ENCODE peak calls at places on chromosomes 11 and 22, in nine cellular contexts. One of them, this sample, is unnamed.

GRCh38 chr11:27292642-27293020 is 70.4 kb downstream of the CCDC34 start:
- DNase-seq in hippocampal formation: no peak
- DNase-seq in iris pigment epithelial cell: no peak
- DNase-seq in stimulated activated CD4-positive, alpha-beta T cell treated with anti-CD3 and anti-CD28 coated beads, TNF-alpha, amount 100 ng/mL, for 24 hours: no peak
- DNase-seq in T follicular helper cell: no peak
- DNase-seq in activated CD4-positive, alpha-beta T cell treated with anti-CD3 and anti-CD28 coated beads for 24 hours: no peak
- DNase-seq in kidney: no peak
- DNase-seq in activated T-cell treated with anti-CD3 and anti-CD28 coated beads, Interleukin-2, amount 50 U/mL, for 72 hours: no peak
- DNase-seq in M059J: no peak
- DNase-seq in this sample: no peak

GRCh38 chr11:117796456-117797428 is at the start of gene DSCAML1:
- DNase-seq in hippocampal formation: peak; percentile 44
- DNase-seq in iris pigment epithelial cell: no peak
- DNase-seq in stimulated activated CD4-positive, alpha-beta T cell treated with anti-CD3 and anti-CD28 coated beads, TNF-alpha, amount 100 ng/mL, for 24 hours: peak; percentile 45
- DNase-seq in T follicular helper cell: peak; percentile 13
- DNase-seq in activated CD4-positive, alpha-beta T cell treated with anti-CD3 and anti-CD28 coated beads for 24 hours: no peak
- DNase-seq in kidney: peak; percentile 85
- DNase-seq in activated T-cell treated with anti-CD3 and anti-CD28 coated beads, Interleukin-2, amount 50 U/mL, for 72 hours: peak; percentile 59
- DNase-seq in M059J: no peak
- DNase-seq in this sample: peak; percentile 64

GRCh38 chr11:76654980-76655379 is 15.6 kb downstream of the LRRC32 start:
- DNase-seq in hippocampal formation: no peak
- DNase-seq in iris pigment epithelial cell: no peak
- DNase-seq in stimulated activated CD4-positive, alpha-beta T cell treated with anti-CD3 and anti-CD28 coated beads, TNF-alpha, amount 100 ng/mL, for 24 hours: no peak
- DNase-seq in T follicular helper cell: no peak
- DNase-seq in activated CD4-positive, alpha-beta T cell treated with anti-CD3 and anti-CD28 coated beads for 24 hours: no peak
- DNase-seq in kidney: no peak
- DNase-seq in activated T-cell treated with anti-CD3 and anti-CD28 coated beads, Interleukin-2, amount 50 U/mL, for 72 hours: no peak
- DNase-seq in M059J: no peak
- DNase-seq in this sample: no peak

GRCh38 chr22:45469573-45470383 is 32.9 kb upstream of the FBLN1 start:
- DNase-seq in hippocampal formation: no peak
- DNase-seq in iris pigment epithelial cell: peak; percentile 18
- DNase-seq in stimulated activated CD4-positive, alpha-beta T cell treated with anti-CD3 and anti-CD28 coated beads, TNF-alpha, amount 100 ng/mL, for 24 hours: no peak
- DNase-seq in T follicular helper cell: no peak
- DNase-seq in activated CD4-positive, alpha-beta T cell treated with anti-CD3 and anti-CD28 coated beads for 24 hours: no peak
- DNase-seq in kidney: peak; percentile 8
- DNase-seq in activated T-cell treated with anti-CD3 and anti-CD28 coated beads, Interleukin-2, amount 50 U/mL, for 72 hours: no peak
- DNase-seq in M059J: peak; percentile 32
- DNase-seq in this sample: peak; percentile 23

GRCh38 chr22:32337015-32337414 is 20.7 kb upstream of the RFPL3 start:
- DNase-seq in hippocampal formation: no peak
- DNase-seq in iris pigment epithelial cell: no peak
- DNase-seq in stimulated activated CD4-positive, alpha-beta T cell treated with anti-CD3 and anti-CD28 coated beads, TNF-alpha, amount 100 ng/mL, for 24 hours: no peak
- DNase-seq in T follicular helper cell: no peak
- DNase-seq in activated CD4-positive, alpha-beta T cell treated with anti-CD3 and anti-CD28 coated beads for 24 hours: no peak
- DNase-seq in kidney: no peak
- DNase-seq in activated T-cell treated with anti-CD3 and anti-CD28 coated beads, Interleukin-2, amount 50 U/mL, for 72 hours: no peak
- DNase-seq in M059J: no peak
- DNase-seq in this sample: no peak

GRCh38 chr11:11535611-11536010 is 86.2 kb downstream of the GALNT18 start:
- DNase-seq in hippocampal formation: no peak
- DNase-seq in iris pigment epithelial cell: no peak
- DNase-seq in stimulated activated CD4-positive, alpha-beta T cell treated with anti-CD3 and anti-CD28 coated beads, TNF-alpha, amount 100 ng/mL, for 24 hours: no peak
- DNase-seq in T follicular helper cell: no peak
- DNase-seq in activated CD4-positive, alpha-beta T cell treated with anti-CD3 and anti-CD28 coated beads for 24 hours: no peak
- DNase-seq in kidney: no peak
- DNase-seq in activated T-cell treated with anti-CD3 and anti-CD28 coated beads, Interleukin-2, amount 50 U/mL, for 72 hours: no peak
- DNase-seq in M059J: no peak
- DNase-seq in this sample: peak; percentile 59

GRCh38 chr11:44003736-44004451 is 43.9 kb upstream of the ACCSL start:
- DNase-seq in hippocampal formation: no peak
- DNase-seq in iris pigment epithelial cell: no peak
- DNase-seq in stimulated activated CD4-positive, alpha-beta T cell treated with anti-CD3 and anti-CD28 coated beads, TNF-alpha, amount 100 ng/mL, for 24 hours: no peak
- DNase-seq in T follicular helper cell: no peak
- DNase-seq in activated CD4-positive, alpha-beta T cell treated with anti-CD3 and anti-CD28 coated beads for 24 hours: no peak
- DNase-seq in kidney: no peak
- DNase-seq in activated T-cell treated with anti-CD3 and anti-CD28 coated beads, Interleukin-2, amount 50 U/mL, for 72 hours: no peak
- DNase-seq in M059J: no peak
- DNase-seq in this sample: no peak

GRCh38 chr22:41935015-41935908 is 8.7 kb upstream of the TNFRSF13C start:
- DNase-seq in hippocampal formation: no peak
- DNase-seq in iris pigment epithelial cell: no peak
- DNase-seq in stimulated activated CD4-positive, alpha-beta T cell treated with anti-CD3 and anti-CD28 coated beads, TNF-alpha, amount 100 ng/mL, for 24 hours: no peak
- DNase-seq in T follicular helper cell: no peak
- DNase-seq in activated CD4-positive, alpha-beta T cell treated with anti-CD3 and anti-CD28 coated beads for 24 hours: no peak
- DNase-seq in kidney: no peak
- DNase-seq in activated T-cell treated with anti-CD3 and anti-CD28 coated beads, Interleukin-2, amount 50 U/mL, for 72 hours: no peak
- DNase-seq in M059J: no peak
- DNase-seq in this sample: no peak

GRCh38 chr22:39994046-39994565 is 648 bp upstream of the FAM83F start:
- DNase-seq in hippocampal formation: no peak
- DNase-seq in iris pigment epithelial cell: no peak
- DNase-seq in stimulated activated CD4-positive, alpha-beta T cell treated with anti-CD3 and anti-CD28 coated beads, TNF-alpha, amount 100 ng/mL, for 24 hours: peak; percentile 42
- DNase-seq in T follicular helper cell: peak; percentile 51
- DNase-seq in activated CD4-positive, alpha-beta T cell treated with anti-CD3 and anti-CD28 coated beads for 24 hours: peak; percentile 30
- DNase-seq in kidney: peak; percentile 48
- DNase-seq in activated T-cell treated with anti-CD3 and anti-CD28 coated beads, Interleukin-2, amount 50 U/mL, for 72 hours: peak; percentile 57
- DNase-seq in M059J: no peak
- DNase-seq in this sample: no peak

GRCh38 chr11:330694-331314 is 10.1 kb upstream of the IFITM3 start:
- DNase-seq in hippocampal formation: no peak
- DNase-seq in iris pigment epithelial cell: no peak
- DNase-seq in stimulated activated CD4-positive, alpha-beta T cell treated with anti-CD3 and anti-CD28 coated beads, TNF-alpha, amount 100 ng/mL, for 24 hours: no peak
- DNase-seq in T follicular helper cell: no peak
- DNase-seq in activated CD4-positive, alpha-beta T cell treated with anti-CD3 and anti-CD28 coated beads for 24 hours: no peak
- DNase-seq in kidney: peak; percentile 71
- DNase-seq in activated T-cell treated with anti-CD3 and anti-CD28 coated beads, Interleukin-2, amount 50 U/mL, for 72 hours: peak; percentile 66
- DNase-seq in M059J: no peak
- DNase-seq in this sample: no peak

GRCh38 chr22:39973656-39974055 is 13.5 kb downstream of the TMA7B start:
- DNase-seq in hippocampal formation: no peak
- DNase-seq in iris pigment epithelial cell: no peak
- DNase-seq in stimulated activated CD4-positive, alpha-beta T cell treated with anti-CD3 and anti-CD28 coated beads, TNF-alpha, amount 100 ng/mL, for 24 hours: no peak
- DNase-seq in T follicular helper cell: no peak
- DNase-seq in activated CD4-positive, alpha-beta T cell treated with anti-CD3 and anti-CD28 coated beads for 24 hours: no peak
- DNase-seq in kidney: no peak
- DNase-seq in activated T-cell treated with anti-CD3 and anti-CD28 coated beads, Interleukin-2, amount 50 U/mL, for 72 hours: no peak
- DNase-seq in M059J: no peak
- DNase-seq in this sample: no peak

GRCh38 chr11:44374001-44374400 is 64.1 kb upstream of the ALX4 start:
- DNase-seq in hippocampal formation: no peak
- DNase-seq in iris pigment epithelial cell: no peak
- DNase-seq in stimulated activated CD4-positive, alpha-beta T cell treated with anti-CD3 and anti-CD28 coated beads, TNF-alpha, amount 100 ng/mL, for 24 hours: no peak
- DNase-seq in T follicular helper cell: no peak
- DNase-seq in activated CD4-positive, alpha-beta T cell treated with anti-CD3 and anti-CD28 coated beads for 24 hours: no peak
- DNase-seq in kidney: no peak
- DNase-seq in activated T-cell treated with anti-CD3 and anti-CD28 coated beads, Interleukin-2, amount 50 U/mL, for 72 hours: no peak
- DNase-seq in M059J: no peak
- DNase-seq in this sample: no peak

GRCh38 chr11:128804481-128804880 is 62.6 kb downstream of the KCNJ1 start:
- DNase-seq in hippocampal formation: no peak
- DNase-seq in iris pigment epithelial cell: no peak
- DNase-seq in stimulated activated CD4-positive, alpha-beta T cell treated with anti-CD3 and anti-CD28 coated beads, TNF-alpha, amount 100 ng/mL, for 24 hours: no peak
- DNase-seq in T follicular helper cell: no peak
- DNase-seq in activated CD4-positive, alpha-beta T cell treated with anti-CD3 and anti-CD28 coated beads for 24 hours: no peak
- DNase-seq in kidney: no peak
- DNase-seq in activated T-cell treated with anti-CD3 and anti-CD28 coated beads, Interleukin-2, amount 50 U/mL, for 72 hours: no peak
- DNase-seq in M059J: peak; percentile 34
- DNase-seq in this sample: no peak

GRCh38 chr11:72230764-72231365 is 6.3 kb downstream of the INPPL1 start:
- DNase-seq in hippocampal formation: no peak
- DNase-seq in iris pigment epithelial cell: no peak
- DNase-seq in stimulated activated CD4-positive, alpha-beta T cell treated with anti-CD3 and anti-CD28 coated beads, TNF-alpha, amount 100 ng/mL, for 24 hours: no peak
- DNase-seq in T follicular helper cell: no peak
- DNase-seq in activated CD4-positive, alpha-beta T cell treated with anti-CD3 and anti-CD28 coated beads for 24 hours: no peak
- DNase-seq in kidney: peak; percentile 51
- DNase-seq in activated T-cell treated with anti-CD3 and anti-CD28 coated beads, Interleukin-2, amount 50 U/mL, for 72 hours: no peak
- DNase-seq in M059J: no peak
- DNase-seq in this sample: no peak

GRCh38 chr22:24435323-24435645 is 7.9 kb downstream of the ADORA2A start:
- DNase-seq in hippocampal formation: no peak
- DNase-seq in iris pigment epithelial cell: no peak
- DNase-seq in stimulated activated CD4-positive, alpha-beta T cell treated with anti-CD3 and anti-CD28 coated beads, TNF-alpha, amount 100 ng/mL, for 24 hours: no peak
- DNase-seq in T follicular helper cell: no peak
- DNase-seq in activated CD4-positive, alpha-beta T cell treated with anti-CD3 and anti-CD28 coated beads for 24 hours: no peak
- DNase-seq in kidney: no peak
- DNase-seq in activated T-cell treated with anti-CD3 and anti-CD28 coated beads, Interleukin-2, amount 50 U/mL, for 72 hours: no peak
- DNase-seq in M059J: no peak
- DNase-seq in this sample: no peak

GRCh38 chr11:132670921-132671675 is 861.2 kb downstream of the OPCML start:
- DNase-seq in hippocampal formation: no peak
- DNase-seq in iris pigment epithelial cell: no peak
- DNase-seq in stimulated activated CD4-positive, alpha-beta T cell treated with anti-CD3 and anti-CD28 coated beads, TNF-alpha, amount 100 ng/mL, for 24 hours: no peak
- DNase-seq in T follicular helper cell: no peak
- DNase-seq in activated CD4-positive, alpha-beta T cell treated with anti-CD3 and anti-CD28 coated beads for 24 hours: no peak
- DNase-seq in kidney: no peak
- DNase-seq in activated T-cell treated with anti-CD3 and anti-CD28 coated beads, Interleukin-2, amount 50 U/mL, for 72 hours: no peak
- DNase-seq in M059J: no peak
- DNase-seq in this sample: no peak

GRCh38 chr11:67287355-67288197 is 1.5 kb upstream of the ANKRD13D start:
- DNase-seq in hippocampal formation: no peak
- DNase-seq in iris pigment epithelial cell: no peak
- DNase-seq in stimulated activated CD4-positive, alpha-beta T cell treated with anti-CD3 and anti-CD28 coated beads, TNF-alpha, amount 100 ng/mL, for 24 hours: no peak
- DNase-seq in T follicular helper cell: no peak
- DNase-seq in activated CD4-positive, alpha-beta T cell treated with anti-CD3 and anti-CD28 coated beads for 24 hours: no peak
- DNase-seq in kidney: peak; percentile 66
- DNase-seq in activated T-cell treated with anti-CD3 and anti-CD28 coated beads, Interleukin-2, amount 50 U/mL, for 72 hours: no peak
- DNase-seq in M059J: no peak
- DNase-seq in this sample: no peak

GRCh38 chr11:122733301-122733686 is 77.8 kb downstream of the UBASH3B start:
- DNase-seq in hippocampal formation: no peak
- DNase-seq in iris pigment epithelial cell: peak; percentile 86
- DNase-seq in stimulated activated CD4-positive, alpha-beta T cell treated with anti-CD3 and anti-CD28 coated beads, TNF-alpha, amount 100 ng/mL, for 24 hours: no peak
- DNase-seq in T follicular helper cell: no peak
- DNase-seq in activated CD4-positive, alpha-beta T cell treated with anti-CD3 and anti-CD28 coated beads for 24 hours: no peak
- DNase-seq in kidney: no peak
- DNase-seq in activated T-cell treated with anti-CD3 and anti-CD28 coated beads, Interleukin-2, amount 50 U/mL, for 72 hours: no peak
- DNase-seq in M059J: peak; percentile 62
- DNase-seq in this sample: no peak

GRCh38 chr11:70174846-70175764 is 28.0 kb upstream of the FADD start:
- DNase-seq in hippocampal formation: no peak
- DNase-seq in iris pigment epithelial cell: no peak
- DNase-seq in stimulated activated CD4-positive, alpha-beta T cell treated with anti-CD3 and anti-CD28 coated beads, TNF-alpha, amount 100 ng/mL, for 24 hours: no peak
- DNase-seq in T follicular helper cell: no peak
- DNase-seq in activated CD4-positive, alpha-beta T cell treated with anti-CD3 and anti-CD28 coated beads for 24 hours: no peak
- DNase-seq in kidney: no peak
- DNase-seq in activated T-cell treated with anti-CD3 and anti-CD28 coated beads, Interleukin-2, amount 50 U/mL, for 72 hours: no peak
- DNase-seq in M059J: no peak
- DNase-seq in this sample: no peak

GRCh38 chr11:33893711-33894401 is 2.0 kb upstream of the LMO2 start:
- DNase-seq in hippocampal formation: no peak
- DNase-seq in iris pigment epithelial cell: peak; percentile 37
- DNase-seq in stimulated activated CD4-positive, alpha-beta T cell treated with anti-CD3 and anti-CD28 coated beads, TNF-alpha, amount 100 ng/mL, for 24 hours: peak; percentile 76
- DNase-seq in T follicular helper cell: peak; percentile 19
- DNase-seq in activated CD4-positive, alpha-beta T cell treated with anti-CD3 and anti-CD28 coated beads for 24 hours: peak; percentile 61
- DNase-seq in kidney: no peak
- DNase-seq in activated T-cell treated with anti-CD3 and anti-CD28 coated beads, Interleukin-2, amount 50 U/mL, for 72 hours: peak; percentile 89
- DNase-seq in M059J: no peak
- DNase-seq in this sample: no peak

This sample was measured in NCI-H146.